ENCODE peak calls at places on chromosomes 5 and 9, in seven cellular contexts. W is esophagus squamous epithelium, L is tibial nerve, C is HCT116, K is sigmoid colon, Z is A549, R is adrenal gland. G is an unnamed sample. For H3K4me1, the result is how much of the 10 kb centered on the place peaks cover.

GRCh38 chr5:50749181-50749580 is 82.7 kb downstream of the PARP8 start:
- DNase-seq in C (no peak), L (no peak), K (no peak), R (no peak), W (no peak), Z (no peak), G (no peak)

GRCh38 chr5:137856201-137856600 is 11.5 kb upstream of the MYOT start:
- DNase-seq in W (no peak), Z (no peak), K (no peak), L (no peak), C (no peak), R (no peak), G (no peak)

GRCh38 chr5:134561871-134562296 is 36.4 kb downstream of the JADE2 start:
- DNase-seq in K (no peak), L (no peak), Z (peak), R (peak), C (peak), W (no peak), G (peak)

GRCh38 chr9:83291196-83291595 is 228.3 kb upstream of the RASEF start:
- DNase-seq in R (no peak), C (no peak), Z (no peak), W (no peak), L (no peak), K (no peak), G (no peak)

GRCh38 chr9:36492849-36493248 is 79.8 kb upstream of the MELK start:
- DNase-seq in W (no peak), C (no peak), R (no peak), Z (no peak), L (no peak), K (no peak), G (no peak)

GRCh38 chr9:93084471-93084881 is 11.5 kb upstream of the CARD19 start:
- DNase-seq in K (peak), R (peak), Z (no peak), C (no peak), L (no peak), W (no peak), G (peak)

GRCh38 chr9:16505159-16505558 is 365.3 kb downstream of the BNC2 start:
- DNase-seq in K (no peak), L (no peak), C (no peak), R (no peak), W (no peak), Z (peak), G (no peak)

GRCh38 chr9:136022731-136023400 is 61.7 kb upstream of the UBAC1 start:
- DNase-seq in L (no peak), W (no peak), Z (no peak), C (no peak), K (peak), R (no peak), G (peak)

GRCh38 chr9:109466623-109467590 is 31.2 kb downstream of the PTPN3 start:
- DNase-seq in W (no peak), Z (no peak), R (no peak), C (no peak), K (no peak), L (no peak), G (no peak)

GRCh38 chr9:89154651-89155336 is 23.8 kb downstream of the SHC3 start:
- DNase-seq in L (no peak), R (no peak), Z (peak), K (no peak), C (peak), W (no peak), G (no peak)

GRCh38 chr9:111066427-111066826 is 28.2 kb upstream of the LPAR1 start:
- DNase-seq in K (no peak), Z (no peak), C (no peak), R (no peak), W (no peak), L (no peak), G (no peak)

GRCh38 chr5:80186634-80187033 is 69.2 kb downstream of the SERINC5 start:
- DNase-seq in L (no peak), K (no peak), W (no peak), Z (peak), R (no peak), C (no peak), G (no peak)

GRCh38 chr5:133228316-133228715 is 176.5 kb downstream of the HSPA4 start:
- DNase-seq in K (no peak), R (no peak), W (no peak), Z (no peak), C (no peak), L (no peak), G (no peak)

GRCh38 chr5:138927979-138928378 is 52.8 kb upstream of the LRRTM2 start:
- DNase-seq in L (no peak), W (no peak), K (no peak), C (no peak), Z (no peak), R (peak), G (peak)

GRCh38 chr5:112787261-112787660 is 49.6 kb downstream of the APC start:
- DNase-seq in W (no peak), Z (no peak), C (no peak), R (no peak), K (no peak), L (no peak), G (no peak)

GRCh38 chr5:90746119-90746518 is 187.5 kb downstream of the ADGRV1 start:
- DNase-seq in C (no peak), Z (no peak), W (no peak), L (no peak), R (no peak), K (no peak), G (no peak)

GRCh38 chr5:27316283-27316675 is 277.9 kb upstream of the CDH9 start:
- DNase-seq in L (no peak), K (no peak), W (no peak), Z (peak), C (no peak), R (no peak), G (no peak)

GRCh38 chr5:139495644-139496435 is 13.3 kb upstream of the STING1 start:
- DNase-seq in W (no peak), K (no peak), L (no peak), R (no peak), C (no peak), Z (no peak), G (no peak)

GRCh38 chr5:92147263-92147662 is 764.1 kb upstream of the ARRDC3 start:
- DNase-seq in W (no peak), C (no peak), Z (no peak), L (no peak), K (no peak), R (no peak), G (no peak)

GRCh38 chr9:19496321-19496720 is 87.5 kb downstream of the ACER2 start:
- DNase-seq in Z (no peak), C (no peak), W (no peak), R (no peak), K (no peak), L (no peak), G (no peak)

GRCh38 chr9:128339761-128340690 is at the start of gene SLC27A4:
- DNase-seq in W (no peak), L (peak), K (peak), C (peak), Z (peak), R (peak), G (peak)

GRCh38 chr5:37553720-37554402 is 174.7 kb downstream of the WDR70 start:
- DNase-seq in R (no peak), K (peak), Z (no peak), W (no peak), C (no peak), L (no peak), G (no peak)

GRCh38 chr5:74903165-74903787 is 37.1 kb upstream of the FAM169A start:
- DNase-seq in C (peak), L (no peak), R (peak), W (no peak), K (no peak), Z (peak), G (peak)

GRCh38 chr5:172370648-172371248 is 83.6 kb downstream of the SH3PXD2B start:
- DNase-seq in C (peak), R (no peak), K (no peak), Z (peak), L (peak), W (no peak), G (no peak)

GRCh38 chr5:59401637-59402036 is 491.9 kb downstream of the PDE4D start:
- DNase-seq in K (no peak), R (no peak), Z (no peak), L (no peak), W (no peak), C (no peak), G (no peak)

GRCh38 chr9:118209343-118209742 is 505.1 kb downstream of the TLR4 start:
- DNase-seq in R (no peak), Z (no peak), C (no peak), L (no peak), W (no peak), K (no peak), G (no peak)

GRCh38 chr9:121463026-121463827 is 36.4 kb downstream of the GGTA1 start:
- DNase-seq in R (peak), C (peak), L (peak), K (peak), Z (peak), W (no peak), G (peak)

GRCh38 chr5:69029292-69029691 is 64.5 kb upstream of the SLC30A5 start:
- DNase-seq in R (no peak), L (no peak), K (no peak), Z (no peak), W (no peak), C (no peak), G (no peak)

GRCh38 chr5:180438785-180439780 is 55.1 kb upstream of the CNOT6 start:
- DNase-seq in Z (no peak), L (no peak), R (no peak), C (no peak), K (no peak), W (no peak), G (no peak)

GRCh38 chr9:138025417-138025816 is 147.8 kb downstream of the CACNA1B start:
- DNase-seq in W (no peak), R (peak), Z (no peak), C (no peak), K (no peak), L (no peak), G (no peak)

GRCh38 chr5:52624291-52624690 is 163.4 kb upstream of the ITGA1 start:
- DNase-seq in C (no peak), R (no peak), K (no peak), L (no peak), Z (no peak), W (no peak), G (no peak)
- H3K4me1 ChIP-seq in C (under half), R (under half), K (under half), L (under half), Z (under half), W (under half), G (under half)

GRCh38 chr5:55991768-55992486 is 2.8 kb downstream of the IL6ST start:
- DNase-seq in C (no peak), W (no peak), K (no peak), L (no peak), Z (no peak), R (no peak), G (no peak)

GRCh38 chr5:55993013-55993412 is 1.8 kb downstream of the IL6ST start:
- DNase-seq in R (peak), L (no peak), K (no peak), C (no peak), Z (no peak), W (no peak), G (no peak)

GRCh38 chr5:55993628-55994501 is 898 bp downstream of the IL6ST start:
- DNase-seq in Z (no peak), K (no peak), R (no peak), C (no peak), L (no peak), W (no peak), G (no peak)

GRCh38 chr5:55994998-55995914 is 493 bp upstream of the IL6ST start:
- DNase-seq in L (peak), R (peak), C (peak), W (peak), Z (peak), K (peak), G (peak)

GRCh38 chr5:55994502-55994997 is at the start of gene IL6ST:
- DNase-seq in L (peak), C (no peak), Z (peak), W (no peak), R (no peak), K (no peak), G (no peak)
- TF ChIP-seq POLR2A in L (peak), C (peak), Z (peak), W (peak), R (peak), K (no peak), G (peak)

GRCh38 chr9:106861585-106862114 is 1.3 kb upstream of the ZNF462 start:
- DNase-seq in L (no peak), Z (no peak), R (no peak), C (no peak), W (no peak), K (no peak), G (no peak)

GRCh38 chr9:106860731-106861584 is 2.0 kb upstream of the ZNF462 start:
- DNase-seq in R (peak), C (no peak), W (no peak), K (peak), Z (peak), L (peak), G (no peak)

GRCh38 chr9:106859957-106860715 is 2.8 kb upstream of the ZNF462 start:
- DNase-seq in C (peak), Z (peak), W (no peak), R (peak), K (peak), L (no peak), G (peak)

GRCh38 chr9:106862946-106863740 is at the start of gene ZNF462:
- DNase-seq in W (no peak), R (peak), C (no peak), L (peak), K (peak), Z (peak), G (peak)

GRCh38 chr9:106862115-106862945 is 636 bp upstream of the ZNF462 start:
- DNase-seq in Z (peak), K (peak), C (no peak), W (no peak), R (peak), L (peak), G (no peak)
- TF ChIP-seq CTCF in Z (peak), K (peak), C (no peak), W (no peak), R (no peak), L (no peak), G (no peak)

GRCh38 chr5:1124181-1125029 is 12.5 kb upstream of the SLC12A7 start:
- DNase-seq in W (no peak), C (no peak), K (peak), R (no peak), L (no peak), Z (no peak), G (no peak)

GRCh38 chr5:1122511-1123284 is 10.8 kb upstream of the SLC12A7 start:
- DNase-seq in W (no peak), K (no peak), Z (no peak), C (no peak), R (no peak), L (no peak), G (peak)

GRCh38 chr5:1125030-1125357 is 13.1 kb upstream of the SLC12A7 start:
- DNase-seq in C (no peak), W (no peak), L (peak), Z (no peak), K (peak), R (no peak), G (no peak)

GRCh38 chr5:1121891-1122290 is 10.0 kb upstream of the SLC12A7 start:
- DNase-seq in L (no peak), C (no peak), Z (no peak), W (no peak), R (no peak), K (no peak), G (no peak)

DNA sequence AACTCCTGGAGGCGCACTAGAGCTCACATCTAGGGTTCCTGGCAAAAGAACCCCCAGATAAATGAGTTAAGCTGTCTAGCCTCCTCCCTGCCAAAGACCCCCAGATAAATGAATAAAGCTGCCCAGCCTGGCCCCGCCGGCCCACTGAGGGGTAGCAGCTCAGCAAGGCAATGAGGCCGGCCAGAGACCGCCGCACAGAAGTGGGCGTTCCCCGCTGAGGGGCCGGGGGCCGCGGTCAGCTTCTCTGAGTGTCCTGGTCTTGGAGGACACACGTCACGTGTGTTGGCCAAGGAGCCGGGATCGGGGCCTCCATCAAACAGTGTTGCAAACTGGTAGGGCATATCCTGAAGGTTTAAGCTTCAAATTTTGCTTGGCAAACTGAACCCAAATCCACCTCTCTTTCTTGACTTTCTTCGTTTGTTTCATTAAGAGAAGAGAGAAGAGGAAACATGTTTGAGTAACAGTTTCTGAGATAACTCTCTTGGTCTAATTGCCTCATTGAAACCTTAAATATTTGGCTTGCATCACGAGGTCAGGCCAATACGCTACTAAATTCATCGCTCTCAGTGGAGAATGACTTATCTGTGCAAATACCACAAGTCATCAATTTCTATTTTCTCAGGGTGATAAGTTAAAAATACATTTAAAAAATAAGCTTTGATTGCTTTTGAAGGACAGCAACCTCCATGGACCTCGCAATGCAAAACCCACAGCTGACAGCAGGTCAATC is 11.7 kb upstream of the SLC12A7 start:
- DNase-seq in C (no peak), W (no peak), R (no peak), L (no peak), K (no peak), Z (no peak), G (no peak)
- H3K4me1 ChIP-seq in C (under half), W (under half), R (under half), L (under half), K (under half), Z (under half), G (under half)

DNA sequence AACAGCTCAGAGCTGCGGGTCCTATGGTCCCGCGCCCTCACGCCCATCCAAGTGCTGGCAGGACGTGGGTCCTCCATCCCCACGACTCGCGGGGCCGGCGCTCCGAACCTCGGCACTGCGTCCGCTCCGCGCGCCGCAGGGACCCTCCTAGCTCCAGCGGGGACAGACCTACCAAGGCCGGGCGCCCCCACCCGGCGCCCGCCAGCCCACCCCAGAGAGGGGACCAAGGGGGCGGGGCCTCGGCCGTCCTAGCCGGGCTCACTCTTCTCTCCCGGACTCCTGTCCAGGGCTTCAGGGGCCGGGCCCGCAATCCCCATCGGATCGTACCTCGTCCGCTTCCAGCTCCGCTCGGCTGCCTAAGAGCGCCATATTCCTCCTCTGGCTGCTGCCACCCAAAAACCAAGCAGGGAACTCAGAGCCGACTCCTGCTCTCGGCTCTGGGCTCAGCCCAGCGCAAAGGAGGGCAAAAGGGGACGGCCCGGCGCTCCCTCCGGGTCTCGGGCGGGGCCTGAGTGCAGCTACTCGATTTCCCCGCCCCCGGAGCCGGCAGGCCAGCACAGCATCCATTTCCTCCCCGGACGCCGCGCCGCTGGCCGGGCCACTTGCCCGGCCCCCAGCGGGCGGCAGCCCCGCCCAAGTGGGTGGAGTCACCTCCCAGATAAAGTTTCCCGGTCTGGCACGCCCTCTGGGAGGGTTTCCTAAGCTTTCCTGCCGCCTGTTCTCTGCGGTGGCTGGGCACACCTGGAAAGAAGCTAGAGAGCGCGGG is at the start of gene TTC39B:
- DNase-seq in C (peak), K (peak), R (peak), Z (peak), L (peak), W (peak), G (peak)
- TF ChIP-seq POLR2A in C (no peak), K (peak), R (peak), Z (peak), L (peak), W (peak), G (peak)